ENCODE peak calls at places on chromosomes 4 and X, in four cellular contexts. One of them, this sample, is unnamed.

GRCh38 chrX:69321789-69322188 is 156.5 kb upstream of the PJA1 start:
- DNase-seq in NCI-H1694: no peak
- DNase-seq in stromal cell of bone marrow: no peak
- DNase-seq in astrocyte of the spinal cord: no peak
- DNase-seq in this sample: no peak

GRCh38 chr4:85824166-85824945 is 349.4 kb downstream of the ARHGAP24 start:
- DNase-seq in astrocyte of the spinal cord: peak
- DNase-seq in NCI-H1694: no peak
- DNase-seq in stromal cell of bone marrow: no peak
- DNase-seq in this sample: no peak

GRCh38 chr4:145435646-145436045 is 46.0 kb upstream of the SMAD1 start:
- DNase-seq in NCI-H1694: no peak
- DNase-seq in stromal cell of bone marrow: no peak
- DNase-seq in astrocyte of the spinal cord: no peak
- DNase-seq in this sample: no peak

GRCh38 chr4:80197601-80198444 is 520 bp downstream of the PRDM8 start:
- DNase-seq in stromal cell of bone marrow: no peak
- DNase-seq in astrocyte of the spinal cord: no peak
- DNase-seq in NCI-H1694: peak
- DNase-seq in this sample: no peak

GRCh38 chr4:7297881-7298280 is 105.5 kb downstream of the SORCS2 start:
- DNase-seq in NCI-H1694: no peak
- DNase-seq in stromal cell of bone marrow: no peak
- DNase-seq in astrocyte of the spinal cord: no peak
- DNase-seq in this sample: no peak

GRCh38 chr4:98939892-98940298 is 11.0 kb upstream of the EIF4E start:
- DNase-seq in stromal cell of bone marrow: peak
- DNase-seq in NCI-H1694: peak
- DNase-seq in astrocyte of the spinal cord: peak
- DNase-seq in this sample: no peak

GRCh38 chr4:172998527-172999469 is 169.8 kb upstream of the GALNT7 start:
- DNase-seq in NCI-H1694: no peak
- DNase-seq in astrocyte of the spinal cord: peak
- DNase-seq in stromal cell of bone marrow: peak
- DNase-seq in this sample: no peak

GRCh38 chr4:102620697-102621497 is 119.7 kb downstream of the NFKB1 start:
- DNase-seq in stromal cell of bone marrow: peak
- DNase-seq in NCI-H1694: peak
- DNase-seq in astrocyte of the spinal cord: peak
- DNase-seq in this sample: no peak

GRCh38 chrX:129737921-129738320 is 858 bp upstream of the XPNPEP2 start:
- DNase-seq in NCI-H1694: no peak
- DNase-seq in astrocyte of the spinal cord: peak
- DNase-seq in stromal cell of bone marrow: peak
- DNase-seq in this sample: no peak

GRCh38 chr4:152342293-152342692 is 193.6 kb downstream of the FBXW7 start:
- DNase-seq in astrocyte of the spinal cord: peak
- DNase-seq in stromal cell of bone marrow: peak
- DNase-seq in NCI-H1694: no peak
- DNase-seq in this sample: no peak

GRCh38 chr4:5923306-5923830 is 30.5 kb upstream of the CRMP1 start:
- DNase-seq in NCI-H1694: no peak
- DNase-seq in astrocyte of the spinal cord: no peak
- DNase-seq in stromal cell of bone marrow: no peak
- DNase-seq in this sample: no peak

GRCh38 chrX:153885968-153886903 is at the start of gene L1CAM:
- DNase-seq in NCI-H1694: no peak
- DNase-seq in stromal cell of bone marrow: no peak
- DNase-seq in astrocyte of the spinal cord: no peak
- DNase-seq in this sample: no peak

GRCh38 chr4:13543091-13543581 is 1.2 kb downstream of the NKX3-2 start:
- DNase-seq in stromal cell of bone marrow: no peak
- DNase-seq in astrocyte of the spinal cord: no peak
- DNase-seq in NCI-H1694: no peak
- DNase-seq in this sample: no peak

GRCh38 chrX:22746081-22746480 is 253.7 kb upstream of the DDX53 start:
- DNase-seq in stromal cell of bone marrow: peak
- DNase-seq in NCI-H1694: no peak
- DNase-seq in astrocyte of the spinal cord: no peak
- DNase-seq in this sample: no peak

GRCh38 chr4:7879127-7879526 is 60.5 kb downstream of the AFAP1 start:
- DNase-seq in astrocyte of the spinal cord: no peak
- DNase-seq in NCI-H1694: no peak
- DNase-seq in stromal cell of bone marrow: no peak
- DNase-seq in this sample: no peak

GRCh38 chr4:163544407-163545038 is 50.0 kb downstream of the TMA16 start:
- DNase-seq in NCI-H1694: no peak
- DNase-seq in astrocyte of the spinal cord: peak
- DNase-seq in stromal cell of bone marrow: no peak
- DNase-seq in this sample: peak

GRCh38 chr4:114109776-114110175 is 130.3 kb upstream of the ARSJ start:
- DNase-seq in stromal cell of bone marrow: no peak
- DNase-seq in astrocyte of the spinal cord: no peak
- DNase-seq in NCI-H1694: no peak
- DNase-seq in this sample: no peak

GRCh38 chrX:37844622-37845021 is 2.7 kb downstream of the DYNLT3 start:
- DNase-seq in astrocyte of the spinal cord: no peak
- DNase-seq in NCI-H1694: no peak
- DNase-seq in stromal cell of bone marrow: no peak
- DNase-seq in this sample: no peak

GRCh38 chrX:39756086-39756883 is 341.5 kb downstream of the BCOR start:
- DNase-seq in stromal cell of bone marrow: no peak
- DNase-seq in NCI-H1694: no peak
- DNase-seq in astrocyte of the spinal cord: no peak
- DNase-seq in this sample: peak

GRCh38 chrX:103051260-103051789 is 12.6 kb downstream of the BEX1 start:
- DNase-seq in astrocyte of the spinal cord: no peak
- DNase-seq in stromal cell of bone marrow: no peak
- DNase-seq in NCI-H1694: no peak
- DNase-seq in this sample: no peak

GRCh38 chr4:26509681-26510333 is 19.5 kb upstream of the CCKAR start:
- DNase-seq in stromal cell of bone marrow: no peak
- DNase-seq in NCI-H1694: no peak
- DNase-seq in astrocyte of the spinal cord: no peak
- DNase-seq in this sample: no peak

GRCh38 chr4:498328-498919 is 532 bp downstream of the ZNF721 start:
- DNase-seq in NCI-H1694: no peak
- DNase-seq in stromal cell of bone marrow: no peak
- DNase-seq in astrocyte of the spinal cord: peak
- DNase-seq in this sample: no peak

GRCh38 chrX:15579778-15580747 is 20.7 kb downstream of the ACE2 start:
- DNase-seq in NCI-H1694: no peak
- DNase-seq in stromal cell of bone marrow: no peak
- DNase-seq in astrocyte of the spinal cord: peak
- DNase-seq in this sample: no peak

GRCh38 chrX:150767045-150767395 is 73.8 kb downstream of the MTMR1 start:
- DNase-seq in NCI-H1694: no peak
- DNase-seq in stromal cell of bone marrow: peak
- DNase-seq in astrocyte of the spinal cord: no peak
- DNase-seq in this sample: no peak

GRCh38 chr4:174864031-174864430 is 35.0 kb upstream of the GLRA3 start:
- DNase-seq in NCI-H1694: no peak
- DNase-seq in stromal cell of bone marrow: no peak
- DNase-seq in astrocyte of the spinal cord: no peak
- DNase-seq in this sample: no peak

GRCh38 chrX:65203545-65203944 is 227.3 kb upstream of the ZC4H2 start:
- DNase-seq in NCI-H1694: no peak
- DNase-seq in astrocyte of the spinal cord: no peak
- DNase-seq in stromal cell of bone marrow: no peak
- DNase-seq in this sample: no peak

GRCh38 chrX:132957211-132958085 is 981 bp downstream of the HS6ST2 start:
- DNase-seq in stromal cell of bone marrow: no peak
- DNase-seq in astrocyte of the spinal cord: no peak
- DNase-seq in NCI-H1694: peak
- DNase-seq in this sample: no peak

GRCh38 chrX:123975180-123975579 is 13.7 kb downstream of the STAG2 start:
- DNase-seq in NCI-H1694: no peak
- DNase-seq in stromal cell of bone marrow: peak
- DNase-seq in astrocyte of the spinal cord: peak
- DNase-seq in this sample: no peak

GRCh38 chr4:149923736-149924135 is 108.1 kb upstream of the IQCM start:
- DNase-seq in astrocyte of the spinal cord: no peak
- DNase-seq in NCI-H1694: no peak
- DNase-seq in stromal cell of bone marrow: no peak
- DNase-seq in this sample: no peak

GRCh38 chr4:31917334-31917733 is 1197.2 kb downstream of the PCDH7 start:
- DNase-seq in NCI-H1694: no peak
- DNase-seq in astrocyte of the spinal cord: no peak
- DNase-seq in stromal cell of bone marrow: no peak
- DNase-seq in this sample: no peak